ENCODE peak calls at places on chromosomes 7 and 10, in eight cellular contexts. D is cardiac muscle cell, W is GM12864, M is left colon, X is GOT3, N is aorta, E is mesendoderm, J is EL. T is an unnamed sample.

GRCh38 chr7:5322621-5323410 is 40.1 kb downstream of the SLC29A4 start:
- DNase-seq in D (no peak), W (no peak), M (no peak), X (no peak), N (no peak), E (peak), J (no peak), T (no peak)

GRCh38 chr10:69406302-69406811 is 10.4 kb downstream of the TACR2 start:
- DNase-seq in D (peak), W (no peak), M (no peak), X (no peak), N (peak), E (peak), J (no peak), T (no peak)

GRCh38 chr7:135361788-135362187 is 128.2 kb downstream of the STRA8 start:
- DNase-seq in D (peak), W (no peak), M (no peak), X (no peak), N (no peak), E (peak), J (no peak), T (no peak)

GRCh38 chr7:121072826-121073225 is 84.3 kb downstream of the CPED1 start:
- DNase-seq in D (no peak), W (no peak), M (no peak), X (no peak), N (no peak), E (no peak), J (no peak), T (no peak)

GRCh38 chr10:1461016-1461415 is 276.3 kb downstream of the ADARB2 start:
- DNase-seq in D (no peak), W (no peak), M (no peak), X (no peak), N (no peak), E (no peak), J (no peak), T (peak)

GRCh38 chr7:90692396-90692795 is 96.3 kb downstream of the CDK14 start:
- DNase-seq in D (no peak), W (no peak), M (no peak), X (no peak), N (no peak), E (no peak), J (peak), T (no peak)

GRCh38 chr7:64528770-64529169 is 34.1 kb downstream of the ZNF680 start:
- DNase-seq in D (no peak), W (no peak), M (no peak), X (no peak), N (no peak), E (no peak), J (no peak), T (no peak)

GRCh38 chr7:101728888-101729883 is 88.2 kb upstream of the CUX1 start:
- DNase-seq in D (no peak), W (no peak), M (peak), X (no peak), N (no peak), E (no peak), J (peak), T (no peak)

GRCh38 chr7:114941692-114942091 is 19.8 kb downstream of the MDFIC start:
- DNase-seq in D (no peak), W (no peak), M (no peak), X (no peak), N (no peak), E (no peak), J (no peak), T (no peak)

GRCh38 chr10:114363745-114364460 is 40.4 kb downstream of the AFAP1L2 start:
- DNase-seq in D (no peak), W (no peak), M (no peak), X (no peak), N (no peak), E (no peak), J (peak), T (no peak)

GRCh38 chr10:104100795-104101194 is 15.1 kb upstream of the COL17A1 start:
- DNase-seq in D (no peak), W (no peak), M (no peak), X (no peak), N (no peak), E (no peak), J (no peak), T (no peak)

GRCh38 chr7:159144756-159145543 is at the start of gene VIPR2:
- DNase-seq in D (no peak), W (no peak), M (peak), X (no peak), N (no peak), E (no peak), J (no peak), T (no peak)

GRCh38 chr7:157652161-157652953 is 315.6 kb downstream of the DNAJB6 start:
- DNase-seq in D (no peak), W (no peak), M (no peak), X (no peak), N (no peak), E (no peak), J (no peak), T (no peak)

GRCh38 chr10:77041636-77042258 is 595.9 kb downstream of the KCNMA1 start:
- DNase-seq in D (no peak), W (no peak), M (no peak), X (no peak), N (no peak), E (peak), J (no peak), T (no peak)

GRCh38 chr7:74365320-74366022 is 76.3 kb downstream of the CLIP2 start:
- DNase-seq in D (peak), W (no peak), M (peak), X (no peak), N (peak), E (peak), J (peak), T (peak)

GRCh38 chr10:17963431-17963830 is 11.7 kb downstream of the SLC39A12 start:
- DNase-seq in D (no peak), W (no peak), M (no peak), X (no peak), N (no peak), E (no peak), J (no peak), T (no peak)

GRCh38 chr7:32594965-32595364 is 99.7 kb downstream of the AVL9 start:
- DNase-seq in D (no peak), W (no peak), M (no peak), X (no peak), N (no peak), E (no peak), J (no peak), T (no peak)

GRCh38 chr7:121107923-121108498 is 119.5 kb downstream of the CPED1 start:
- DNase-seq in D (peak), W (peak), M (no peak), X (no peak), N (no peak), E (peak), J (peak), T (peak)

GRCh38 chr10:14736600-14737081 is 38.1 kb downstream of the FAM107B start:
- DNase-seq in D (peak), W (no peak), M (no peak), X (no peak), N (no peak), E (peak), J (peak), T (no peak)

GRCh38 chr7:30709549-30709948 is 27.3 kb upstream of the CRHR2 start:
- DNase-seq in D (peak), W (no peak), M (no peak), X (no peak), N (no peak), E (peak), J (no peak), T (no peak)

GRCh38 chr10:13868528-13869294 is 281.9 kb downstream of the PRPF18 start:
- DNase-seq in D (no peak), W (no peak), M (no peak), X (no peak), N (no peak), E (no peak), J (no peak), T (no peak)

GRCh38 chr10:21340341-21340740 is 185.1 kb downstream of the SKIDA1 start:
- DNase-seq in D (no peak), W (no peak), M (no peak), X (no peak), N (no peak), E (no peak), J (peak), T (no peak)

GRCh38 chr7:17581301-17581700 is 282.8 kb downstream of the AHR start:
- DNase-seq in D (no peak), W (no peak), M (no peak), X (no peak), N (no peak), E (no peak), J (no peak), T (no peak)